ENCODE peak calls at places on chromosomes 5 and 9, in nine cellular contexts. Y, W, M, K, P, F, U, Z and H are unnamed samples. For H3K36me3, the result is how much of the 10 kb centered on the place peaks cover.

GRCh38 chr9:20022410-20022809 is 233.6 kb upstream of the SLC24A2 start:
- DNase-seq in Y (no peak), W (peak), M (no peak), K (no peak), P (no peak), F (no peak), U (no peak), Z (peak), H (no peak)

GRCh38 chr5:154706416-154706815 is 48.8 kb upstream of the LARP1 start:
- DNase-seq in Y (no peak), W (no peak), M (no peak), K (no peak), P (no peak), F (no peak), U (no peak), Z (no peak), H (no peak)

GRCh38 chr9:21331676-21332402 is 3.4 kb downstream of the KLHL9 start:
- DNase-seq in Y (no peak), W (no peak), M (no peak), K (no peak), P (no peak), F (peak), U (no peak), Z (no peak), H (no peak)

GRCh38 chr9:30967484-30967883 is 1417.0 kb upstream of the ACO1 start:
- DNase-seq in Y (no peak), W (no peak), M (no peak), K (peak), P (no peak), F (no peak), U (no peak), Z (no peak), H (peak)

GRCh38 chr9:122347348-122348287 is 23.2 kb upstream of the PTGS1 start:
- DNase-seq in Y (no peak), W (no peak), M (no peak), K (no peak), P (no peak), F (no peak), U (no peak), Z (no peak), H (no peak)

GRCh38 chr5:157900644-157901043 is 41.7 kb upstream of the CLINT1 start:
- DNase-seq in Y (no peak), W (no peak), M (no peak), K (no peak), P (peak), F (no peak), U (no peak), Z (no peak), H (no peak)

GRCh38 chr5:172211676-172212075 is 17.7 kb downstream of the EFCAB9 start:
- DNase-seq in Y (no peak), W (no peak), M (no peak), K (no peak), P (no peak), F (no peak), U (no peak), Z (no peak), H (no peak)

GRCh38 chr5:136062563-136063274 is 33.9 kb downstream of the TGFBI start:
- DNase-seq in Y (no peak), W (no peak), M (no peak), K (no peak), P (peak), F (no peak), U (no peak), Z (peak), H (peak)

GRCh38 chr5:1788828-1789227 is 10.8 kb downstream of the MRPL36 start:
- DNase-seq in Y (peak), W (no peak), M (no peak), K (no peak), P (peak), F (no peak), U (no peak), Z (no peak), H (no peak)

GRCh38 chr5:177176175-177176704 is 42.7 kb downstream of the NSD1 start:
- DNase-seq in Y (no peak), W (no peak), M (no peak), K (no peak), P (no peak), F (no peak), U (no peak), Z (no peak), H (no peak)

GRCh38 chr5:32600057-32600622 is 14.8 kb downstream of the SUB1 start:
- DNase-seq in Y (no peak), W (peak), M (no peak), K (no peak), P (no peak), F (no peak), U (no peak), Z (peak), H (no peak)

GRCh38 chr5:161507591-161507990 is 38.9 kb downstream of the GABRB2 start:
- DNase-seq in Y (no peak), W (peak), M (no peak), K (no peak), P (no peak), F (no peak), U (no peak), Z (peak), H (no peak)

GRCh38 chr5:16616536-16617271 is at the start of gene RETREG1:
- DNase-seq in Y (peak), W (peak), M (peak), K (peak), P (peak), F (peak), U (peak), Z (no peak), H (peak)

GRCh38 chr5:111800351-111800750 is 43.4 kb upstream of the NREP start:
- DNase-seq in Y (no peak), W (no peak), M (no peak), K (no peak), P (no peak), F (no peak), U (no peak), Z (no peak), H (no peak)

GRCh38 chr5:1961952-1962595 is 79.3 kb upstream of the IRX4 start:
- DNase-seq in Y (no peak), W (no peak), M (no peak), K (no peak), P (no peak), F (no peak), U (no peak), Z (no peak), H (no peak)

GRCh38 chr9:69771775-69772418 is 12.1 kb upstream of the PTAR1 start:
- DNase-seq in Y (no peak), W (peak), M (no peak), K (no peak), P (no peak), F (no peak), U (no peak), Z (peak), H (no peak)

GRCh38 chr5:91742504-91742903 is 359.4 kb upstream of the ARRDC3 start:
- DNase-seq in Y (no peak), W (no peak), M (no peak), K (no peak), P (peak), F (no peak), U (no peak), Z (no peak), H (no peak)

GRCh38 chr9:33350310-33350709 is 52.1 kb downstream of the AQP7 start:
- DNase-seq in Y (no peak), W (peak), M (no peak), K (no peak), P (no peak), F (no peak), U (no peak), Z (peak), H (peak)

GRCh38 chr5:123401320-123401719 is 21.9 kb downstream of the CEP120 start:
- DNase-seq in Y (no peak), W (no peak), M (no peak), K (no peak), P (no peak), F (no peak), U (no peak), Z (no peak), H (no peak)

GRCh38 chr5:140362875-140363630 is 3.1 kb downstream of the SLC4A9 start:
- DNase-seq in Y (peak), W (peak), M (peak), K (peak), P (peak), F (peak), U (peak), Z (peak), H (peak)

GRCh38 chr9:17422994-17423680 is 155.7 kb upstream of the SH3GL2 start:
- DNase-seq in Y (no peak), W (no peak), M (no peak), K (no peak), P (no peak), F (no peak), U (no peak), Z (peak), H (no peak)

GRCh38 chr9:137445275-137445807 is 4.2 kb upstream of the ENTPD8 start:
- DNase-seq in Y (peak), W (peak), M (peak), K (peak), P (peak), F (peak), U (peak), Z (peak), H (peak)

GRCh38 chr5:144032375-144032774 is 138.1 kb downstream of the YIPF5 start:
- DNase-seq in Y (no peak), W (no peak), M (peak), K (no peak), P (no peak), F (no peak), U (no peak), Z (no peak), H (no peak)

GRCh38 chr9:93111001-93111370 is 15.0 kb downstream of the CARD19 start:
- DNase-seq in Y (peak), W (no peak), M (no peak), K (no peak), P (no peak), F (no peak), U (no peak), Z (no peak), H (no peak)

DNA sequence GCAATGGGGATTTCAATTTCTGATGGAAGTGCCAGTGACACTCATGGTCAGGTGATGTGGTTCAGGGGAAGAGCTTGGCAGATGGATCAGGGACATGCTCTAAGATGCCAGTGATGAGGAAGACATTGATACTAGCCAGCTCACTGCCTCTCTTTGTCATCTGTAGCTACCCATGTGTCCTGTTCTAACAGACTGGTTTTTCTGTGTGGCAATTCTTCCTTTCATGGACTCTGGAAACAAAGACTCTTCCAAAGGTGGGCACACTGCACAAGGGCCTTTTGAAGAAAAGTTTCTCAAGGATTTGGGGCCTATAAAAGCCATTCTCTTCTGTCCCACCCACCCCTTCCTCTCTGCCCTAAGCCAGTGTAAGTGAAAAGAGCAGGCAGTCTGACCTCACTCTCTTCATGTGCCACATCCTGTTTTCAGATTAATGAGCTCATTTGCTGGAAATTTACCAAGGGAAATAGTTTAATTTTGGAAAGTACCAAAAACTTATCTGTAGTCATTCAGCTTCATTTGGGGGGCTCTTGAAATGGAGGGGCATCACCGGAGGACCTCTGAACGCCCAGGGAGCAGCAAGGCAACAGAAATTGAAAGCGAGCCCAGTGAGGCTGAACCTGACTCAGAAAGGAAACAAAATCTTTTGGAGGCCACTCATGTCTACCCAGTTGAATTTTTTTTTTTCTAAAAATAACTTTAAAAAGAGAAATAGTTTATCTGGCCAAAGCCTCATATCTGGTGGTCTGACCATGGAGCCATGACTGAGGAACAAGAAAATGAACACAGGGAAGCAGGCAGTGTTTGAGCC is 4.9 kb upstream of the TRAF1 start:
- DNase-seq in Y (no peak), W (peak), M (no peak), K (no peak), P (no peak), F (no peak), U (peak), Z (peak), H (peak)
- H3K27ac ChIP-seq in Y (peak), W (peak), M (peak), K (no peak), P (no peak), F (peak), U (peak), Z (peak), H (peak)

GRCh38 chr5:109743041-109743531 is 53.4 kb downstream of the MAN2A1 start:
- DNase-seq in Y (no peak), W (no peak), M (no peak), K (no peak), P (no peak), F (no peak), U (no peak), Z (no peak), H (no peak)
- H3K4me3 ChIP-seq in Y (no peak), W (peak), M (no peak), K (no peak), P (no peak), F (no peak), U (no peak), Z (no peak), H (no peak)

GRCh38 chr9:73529666-73530065 is 378.0 kb downstream of the ANXA1 start:
- DNase-seq in Y (no peak), W (peak), M (no peak), K (no peak), P (no peak), F (no peak), U (no peak), Z (no peak), H (no peak)

GRCh38 chr9:73528922-73529321 is 377.3 kb downstream of the ANXA1 start:
- DNase-seq in Y (no peak), W (no peak), M (no peak), K (no peak), P (no peak), F (no peak), U (no peak), Z (no peak), H (no peak)

GRCh38 chr9:73527521-73527920 is 375.9 kb downstream of the ANXA1 start:
- DNase-seq in Y (no peak), W (no peak), M (no peak), K (no peak), P (no peak), F (no peak), U (no peak), Z (no peak), H (no peak)

GRCh38 chr9:73532985-73533384 is 381.3 kb downstream of the ANXA1 start:
- DNase-seq in Y (no peak), W (no peak), M (no peak), K (no peak), P (no peak), F (no peak), U (no peak), Z (no peak), H (no peak)

GRCh38 chr9:73531658-73532057 is 380.0 kb downstream of the ANXA1 start:
- DNase-seq in Y (no peak), W (no peak), M (no peak), K (no peak), P (no peak), F (no peak), U (no peak), Z (no peak), H (no peak)
- H3K36me3 ChIP-seq in Y (under half), W (under half), M (under half), K (under half), P (under half), F (under half), U (under half), Z (under half), H (under half)

GRCh38 chr5:150152636-150153462 is 2.8 kb downstream of the PDGFRB start:
- DNase-seq in Y (no peak), W (no peak), M (no peak), K (no peak), P (no peak), F (peak), U (no peak), Z (no peak), H (no peak)

GRCh38 chr5:150153483-150153882 is 2.2 kb downstream of the PDGFRB start:
- DNase-seq in Y (no peak), W (no peak), M (no peak), K (no peak), P (no peak), F (no peak), U (no peak), Z (no peak), H (no peak)

GRCh38 chr5:150154618-150155134 is 969 bp downstream of the PDGFRB start:
- DNase-seq in Y (no peak), W (no peak), M (no peak), K (no peak), P (no peak), F (no peak), U (no peak), Z (no peak), H (no peak)

GRCh38 chr5:150155258-150156032 is at the start of gene PDGFRB:
- DNase-seq in Y (peak), W (peak), M (peak), K (peak), P (peak), F (peak), U (peak), Z (peak), H (peak)

DNA sequence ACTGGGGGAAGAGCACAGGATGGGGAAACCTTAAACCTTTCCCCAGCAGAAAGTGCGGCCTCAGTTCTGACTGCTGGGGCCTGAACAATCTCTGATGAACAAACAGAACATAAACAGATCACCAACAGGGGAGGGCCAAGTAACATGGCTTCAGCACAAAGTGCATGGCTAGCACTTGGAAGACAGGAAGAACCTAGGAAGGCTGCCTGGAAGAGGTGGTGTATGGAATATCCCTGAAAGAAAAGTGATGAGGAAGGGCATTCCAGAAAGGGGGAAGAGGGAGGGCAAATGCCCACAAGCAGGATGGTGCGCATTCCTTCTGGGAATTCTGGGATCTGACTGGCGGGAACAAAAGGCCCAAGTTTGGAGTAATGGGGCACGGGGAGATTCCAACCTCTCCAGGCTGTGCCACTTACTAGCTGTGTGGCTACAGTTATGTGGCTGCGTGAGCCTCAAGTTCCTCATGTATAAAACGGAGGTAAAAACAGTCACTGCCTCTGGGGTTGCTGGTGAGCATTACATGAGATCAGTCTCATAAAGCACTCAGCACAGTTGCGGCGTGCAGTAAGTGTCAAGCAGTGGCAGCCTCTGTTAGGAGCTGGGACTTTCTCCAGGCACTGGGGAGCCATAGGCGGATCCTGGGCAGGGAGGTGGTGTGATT is 1.6 kb downstream of the PDGFRB start:
- DNase-seq in Y (no peak), W (peak), M (no peak), K (no peak), P (peak), F (no peak), U (no peak), Z (peak), H (peak)
- H3K27ac ChIP-seq in Y (peak), W (peak), M (peak), K (peak), P (no peak), F (peak), U (no peak), Z (peak), H (no peak)